ENCODE peak calls at places on chromosomes 4 and X, in six cellular contexts. C is CD4-positive, alpha-beta T cell; P is suprapubic skin; E is left ventricle myocardium inferior; S is MM.1S; J is fibroblast of lung. K is an unnamed sample.

GRCh38 chrX:17375631-17376380 is 806 bp downstream of the NHS start:
- DNase-seq in P (no peak), C (no peak), S (no peak), E (peak; percentile 16), J (peak; percentile 31), K (no peak)

GRCh38 chr4:41832961-41833360 is 84.4 kb upstream of the PHOX2B start:
- DNase-seq in S (no peak), J (no peak), P (no peak), E (no peak), C (no peak), K (no peak)

GRCh38 chr4:31613946-31614623 is 893.9 kb downstream of the PCDH7 start:
- DNase-seq in C (no peak), J (peak; percentile 14), E (no peak), S (peak; percentile 15), P (no peak), K (no peak)

GRCh38 chrX:145817666-145818521 is at the start of gene SLITRK2:
- DNase-seq in S (no peak), J (peak; percentile 69), P (no peak), E (no peak), C (no peak), K (peak; percentile 54)

GRCh38 chrX:23334871-23335599 is 386 bp downstream of the PTCHD1 start:
- DNase-seq in C (no peak), P (no peak), S (no peak), E (no peak), J (no peak), K (peak; percentile 3)

GRCh38 chr4:137651128-137651527 is 118.8 kb upstream of the PCDH18 start:
- DNase-seq in C (no peak), E (no peak), S (peak; percentile 32), P (no peak), J (peak; percentile 63), K (no peak)

GRCh38 chr4:8182858-8183725 is 16.0 kb upstream of the SH3TC1 start:
- DNase-seq in C (no peak), J (peak; percentile 90), S (no peak), E (peak; percentile 91), P (no peak), K (no peak)

GRCh38 chr4:138192113-138192512 is 50.0 kb downstream of the SLC7A11 start:
- DNase-seq in E (no peak), C (no peak), S (no peak), J (no peak), P (no peak), K (no peak)

GRCh38 chrX:28920554-28920953 is 333.3 kb downstream of the IL1RAPL1 start:
- DNase-seq in C (no peak), E (no peak), S (no peak), J (peak; percentile 27), P (no peak), K (no peak)

GRCh38 chrX:136627381-136627780 is 20.6 kb upstream of the CD40LG start:
- DNase-seq in P (no peak), C (peak; percentile 11), J (no peak), S (no peak), E (no peak), K (no peak)

GRCh38 chr4:126915999-126916625 is 716.6 kb upstream of the INTU start:
- DNase-seq in S (no peak), J (peak; percentile 71), C (no peak), E (no peak), P (no peak), K (no peak)

GRCh38 chrX:9197231-9197630 is 163.3 kb upstream of the FAM9B start:
- DNase-seq in C (no peak), E (no peak), J (peak; percentile 86), S (no peak), P (no peak), K (no peak)

GRCh38 chr4:84319124-84319523 is 180.0 kb downstream of the NKX6-1 start:
- DNase-seq in E (no peak), S (no peak), J (peak; percentile 6), P (no peak), C (no peak), K (no peak)

GRCh38 chrX:123217077-123217476 is 33.0 kb downstream of the GRIA3 start:
- DNase-seq in J (no peak), C (no peak), E (no peak), S (no peak), P (no peak), K (no peak)

GRCh38 chr4:46491455-46491854 is 101.5 kb upstream of the GABRA2 start:
- DNase-seq in S (no peak), J (no peak), E (no peak), P (no peak), C (no peak), K (no peak)

GRCh38 chrX:129530410-129530809 is 7.1 kb upstream of the SMARCA1 start:
- DNase-seq in E (no peak), P (no peak), J (no peak), C (no peak), S (no peak), K (no peak)
- H3K27ac ChIP-seq in E (no peak overlapping the region), P (no peak overlapping the region), J (no peak overlapping the region), C (no peak overlapping the region), S (no peak overlapping the region), K (no peak overlapping the region)

DNA sequence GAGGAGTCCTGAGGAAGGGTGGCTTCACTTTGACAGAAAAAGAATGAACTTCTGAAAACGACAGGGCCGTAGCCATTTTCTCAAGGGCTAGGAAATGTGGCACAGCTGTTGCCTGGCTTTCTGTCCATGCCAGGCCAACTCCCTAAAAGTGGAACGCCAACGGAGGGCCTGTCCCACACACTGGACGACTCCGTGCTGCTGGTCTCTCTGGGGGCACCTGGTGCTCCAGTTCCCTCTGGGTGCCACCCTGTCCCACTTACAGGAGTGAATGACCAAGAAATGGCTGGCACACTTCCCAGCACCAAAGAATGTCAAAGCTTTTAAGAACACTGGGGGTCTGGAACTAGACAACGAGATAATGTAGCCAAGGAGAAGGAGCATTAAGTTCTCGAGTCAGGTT is 40.9 kb downstream of the GATB start:
- DNase-seq in S (no peak), E (no peak), P (no peak), J (no peak), C (no peak), K (no peak)
- H3K27ac ChIP-seq in S (no peak overlapping the region), E (peak overlapping the region; percentile 86), P (no peak overlapping the region), J (no peak overlapping the region), C (no peak overlapping the region), K (no peak overlapping the region)

GRCh38 chr4:75633846-75634245 is 3.5 kb upstream of the CDKL2 start:
- DNase-seq in E (no peak), P (no peak), C (no peak), J (peak; percentile 24), S (peak; percentile 16), K (no peak)

GRCh38 chr4:75634281-75634680 is 4.0 kb upstream of the CDKL2 start:
- DNase-seq in P (no peak), E (no peak), C (no peak), J (no peak), S (no peak), K (no peak)

GRCh38 chr4:75630932-75631320 is 598 bp upstream of the CDKL2 start:
- DNase-seq in C (no peak), J (no peak), E (no peak), S (no peak), P (no peak), K (no peak)

GRCh38 chr4:75630174-75630931 is at the start of gene CDKL2:
- DNase-seq in S (peak; percentile 83), P (peak; percentile 89), E (peak; percentile 80), J (peak; percentile 55), C (peak; percentile 90), K (peak; percentile 88)

DNA sequence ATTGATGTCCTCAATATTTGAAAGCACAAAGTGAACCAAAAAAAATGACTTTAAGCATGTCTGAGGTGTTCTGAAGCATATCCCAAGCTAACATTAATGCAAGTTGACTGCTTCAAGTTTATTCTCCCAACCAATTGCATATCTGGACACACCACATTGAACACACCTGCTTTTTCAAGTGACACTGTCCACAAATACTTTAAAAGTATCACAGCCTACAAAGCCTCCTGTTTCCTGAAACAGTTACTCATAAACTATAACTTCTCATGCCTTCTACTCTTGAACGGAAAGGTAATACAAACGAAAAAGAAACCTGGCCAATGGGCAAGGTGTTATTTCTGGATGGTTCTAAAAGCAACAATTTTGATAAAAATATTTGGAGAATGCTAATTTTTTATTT is 1.1 kb downstream of the CDKL2 start:
- DNase-seq in E (no peak), J (no peak), S (no peak), P (no peak), C (no peak), K (no peak)
- H3K27ac ChIP-seq in E (no peak overlapping the region), J (no peak overlapping the region), S (no peak overlapping the region), P (no peak overlapping the region), C (no peak overlapping the region), K (no peak overlapping the region)

DNA sequence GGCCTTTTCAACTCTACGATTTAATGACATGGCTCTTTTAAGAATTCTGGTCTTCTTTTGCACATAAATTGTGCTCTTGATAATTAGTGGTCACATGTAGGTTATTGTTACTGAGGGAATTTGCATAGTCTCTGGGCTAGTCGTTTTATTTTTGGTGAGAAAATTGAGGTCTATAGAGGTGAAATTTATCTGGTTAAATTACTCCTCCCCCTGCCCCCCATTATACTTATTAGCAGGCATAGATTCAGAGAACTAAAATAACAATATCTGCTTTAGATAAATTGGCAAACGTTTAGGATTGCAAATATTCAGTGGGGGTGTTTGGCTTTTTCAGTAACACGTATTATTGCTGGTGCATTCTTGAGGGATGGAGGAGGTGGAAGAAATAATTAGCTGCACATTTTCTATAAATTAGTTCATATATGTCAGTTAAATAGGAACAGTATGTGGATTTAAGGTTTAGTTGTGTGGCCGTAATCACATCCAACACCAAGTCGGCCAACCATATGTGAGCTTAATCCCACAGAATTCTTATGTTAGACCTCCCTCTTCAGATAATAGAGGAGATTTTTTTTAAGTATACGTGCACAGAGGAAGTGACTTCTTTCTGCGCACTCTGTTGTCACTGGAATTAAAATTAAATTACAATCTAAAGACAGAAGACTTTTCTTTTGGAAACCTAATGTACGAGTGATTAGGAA is 1.9 kb downstream of the SEPTIN11 start:
- DNase-seq in J (peak; percentile 54), P (no peak), S (no peak), E (no peak), C (no peak), K (no peak)
- H3K27ac ChIP-seq in J (peak overlapping the region; percentile 94), P (peak overlapping the region; percentile 96), S (no peak overlapping the region), E (peak overlapping the region; percentile 96), C (no peak overlapping the region), K (peak overlapping the region; percentile 44)

GRCh38 chr4:102620697-102621497 is 119.7 kb downstream of the NFKB1 start:
- DNase-seq in P (no peak), J (peak; percentile 73), E (no peak), S (peak; percentile 76), C (no peak), K (no peak)
- H3K27ac ChIP-seq in P (no peak overlapping the region), J (peak overlapping the region; percentile 15), E (no peak overlapping the region), S (peak overlapping the region; percentile 84), C (no peak overlapping the region), K (no peak overlapping the region)

GRCh38 chr4:119328695-119329094 is 6.8 kb upstream of the FABP2 start:
- DNase-seq in E (no peak), J (no peak), P (no peak), C (no peak), S (no peak), K (no peak)
- H3K27ac ChIP-seq in E (no peak overlapping the region), J (no peak overlapping the region), P (no peak overlapping the region), C (no peak overlapping the region), S (no peak overlapping the region), K (no peak overlapping the region)

K was measured in caudate nucleus.